ENCODE peak calls at places on chromosomes 13 and 19, in ten cellular contexts. One of them, this sample, is unnamed.

GRCh38 chr13:43074824-43075510 is 51.6 kb downstream of the DNAJC15 start:
- DNase-seq in esophagus squamous epithelium: no peak
- DNase-seq in cardiac muscle cell: no peak
- DNase-seq in GM12878: no peak
- DNase-seq in astrocyte: no peak
- DNase-seq in brain microvascular endothelial cell: no peak
- DNase-seq in tibial artery: no peak
- DNase-seq in uterus: no peak
- DNase-seq in mucosa of descending colon: no peak
- DNase-seq in IMR-90: no peak
- DNase-seq in this sample: no peak

GRCh38 chr13:20514866-20515265 is 10.8 kb downstream of the CRYL1 start:
- DNase-seq in esophagus squamous epithelium: no peak
- DNase-seq in IMR-90: no peak
- DNase-seq in astrocyte: no peak
- DNase-seq in cardiac muscle cell: no peak
- DNase-seq in mucosa of descending colon: no peak
- DNase-seq in uterus: no peak
- DNase-seq in brain microvascular endothelial cell: no peak
- DNase-seq in tibial artery: no peak
- DNase-seq in GM12878: no peak
- DNase-seq in this sample: no peak

GRCh38 chr19:16139752-16140151 is 3.7 kb upstream of the HSH2D start:
- DNase-seq in esophagus squamous epithelium: no peak
- DNase-seq in tibial artery: no peak
- DNase-seq in uterus: no peak
- DNase-seq in astrocyte: no peak
- DNase-seq in brain microvascular endothelial cell: no peak
- DNase-seq in cardiac muscle cell: no peak
- DNase-seq in GM12878: peak; percentile 84
- DNase-seq in mucosa of descending colon: no peak
- DNase-seq in IMR-90: no peak
- DNase-seq in this sample: no peak

GRCh38 chr19:8904597-8904996 is 72.4 kb downstream of the MBD3L1 start:
- DNase-seq in IMR-90: no peak
- DNase-seq in cardiac muscle cell: no peak
- DNase-seq in brain microvascular endothelial cell: no peak
- DNase-seq in GM12878: no peak
- DNase-seq in mucosa of descending colon: no peak
- DNase-seq in astrocyte: no peak
- DNase-seq in esophagus squamous epithelium: no peak
- DNase-seq in tibial artery: no peak
- DNase-seq in uterus: no peak
- DNase-seq in this sample: no peak

GRCh38 chr19:50998061-50998460 is 3.3 kb downstream of the KLK8 start:
- DNase-seq in GM12878: no peak
- DNase-seq in mucosa of descending colon: no peak
- DNase-seq in brain microvascular endothelial cell: no peak
- DNase-seq in tibial artery: no peak
- DNase-seq in IMR-90: no peak
- DNase-seq in astrocyte: no peak
- DNase-seq in esophagus squamous epithelium: no peak
- DNase-seq in cardiac muscle cell: no peak
- DNase-seq in uterus: no peak
- DNase-seq in this sample: no peak

GRCh38 chr13:94641432-94641941 is 39.8 kb downstream of the GPR180 start:
- DNase-seq in esophagus squamous epithelium: no peak
- DNase-seq in brain microvascular endothelial cell: peak; percentile 62
- DNase-seq in IMR-90: peak; percentile 86
- DNase-seq in tibial artery: no peak
- DNase-seq in cardiac muscle cell: no peak
- DNase-seq in uterus: no peak
- DNase-seq in GM12878: no peak
- DNase-seq in astrocyte: peak; percentile 76
- DNase-seq in mucosa of descending colon: no peak
- DNase-seq in this sample: peak; percentile 94

GRCh38 chr13:103156346-103156998 is 90.3 kb upstream of the SLC10A2 start:
- DNase-seq in tibial artery: no peak
- DNase-seq in astrocyte: no peak
- DNase-seq in mucosa of descending colon: no peak
- DNase-seq in esophagus squamous epithelium: no peak
- DNase-seq in GM12878: no peak
- DNase-seq in cardiac muscle cell: no peak
- DNase-seq in brain microvascular endothelial cell: no peak
- DNase-seq in IMR-90: no peak
- DNase-seq in uterus: no peak
- DNase-seq in this sample: no peak

GRCh38 chr19:48835734-48836088 is 580 bp downstream of the HSD17B14 start:
- DNase-seq in tibial artery: peak; percentile 98
- DNase-seq in IMR-90: peak; percentile 71
- DNase-seq in GM12878: peak; percentile 82
- DNase-seq in mucosa of descending colon: peak; percentile 99
- DNase-seq in astrocyte: peak; percentile 50
- DNase-seq in cardiac muscle cell: peak; percentile 94
- DNase-seq in esophagus squamous epithelium: peak; percentile 51
- DNase-seq in uterus: peak; percentile 96
- DNase-seq in brain microvascular endothelial cell: peak; percentile 80
- DNase-seq in this sample: peak; percentile 75

GRCh38 chr13:48333976-48334375 is 30.4 kb downstream of the RB1 start:
- DNase-seq in IMR-90: peak; percentile 36
- DNase-seq in uterus: no peak
- DNase-seq in astrocyte: peak; percentile 29
- DNase-seq in cardiac muscle cell: no peak
- DNase-seq in tibial artery: no peak
- DNase-seq in GM12878: no peak
- DNase-seq in esophagus squamous epithelium: no peak
- DNase-seq in brain microvascular endothelial cell: no peak
- DNase-seq in mucosa of descending colon: no peak
- DNase-seq in this sample: peak; percentile 95

GRCh38 chr13:41311607-41312500 is 787 bp downstream of the NAA16 start:
- DNase-seq in mucosa of descending colon: peak; percentile 64
- DNase-seq in brain microvascular endothelial cell: peak; percentile 12
- DNase-seq in astrocyte: peak; percentile 23
- DNase-seq in tibial artery: peak; percentile 28
- DNase-seq in cardiac muscle cell: peak; percentile 65
- DNase-seq in IMR-90: peak; percentile 43
- DNase-seq in esophagus squamous epithelium: no peak
- DNase-seq in uterus: peak; percentile 35
- DNase-seq in GM12878: no peak
- DNase-seq in this sample: peak; percentile 28

GRCh38 chr13:109840201-109840892 is 54.0 kb upstream of the IRS2 start:
- DNase-seq in esophagus squamous epithelium: no peak
- DNase-seq in uterus: no peak
- DNase-seq in brain microvascular endothelial cell: peak; percentile 52
- DNase-seq in cardiac muscle cell: no peak
- DNase-seq in mucosa of descending colon: no peak
- DNase-seq in astrocyte: peak; percentile 75
- DNase-seq in GM12878: no peak
- DNase-seq in tibial artery: no peak
- DNase-seq in IMR-90: peak; percentile 56
- DNase-seq in this sample: peak; percentile 78

GRCh38 chr19:47595937-47596336 is 13.0 kb upstream of the BICRA start:
- DNase-seq in brain microvascular endothelial cell: no peak
- DNase-seq in astrocyte: no peak
- DNase-seq in GM12878: no peak
- DNase-seq in uterus: no peak
- DNase-seq in tibial artery: no peak
- DNase-seq in cardiac muscle cell: no peak
- DNase-seq in esophagus squamous epithelium: no peak
- DNase-seq in IMR-90: no peak
- DNase-seq in mucosa of descending colon: no peak
- DNase-seq in this sample: no peak

GRCh38 chr19:5369304-5369703 is 28.7 kb upstream of the PTPRS start:
- DNase-seq in tibial artery: no peak
- DNase-seq in mucosa of descending colon: no peak
- DNase-seq in cardiac muscle cell: no peak
- DNase-seq in IMR-90: no peak
- DNase-seq in uterus: no peak
- DNase-seq in esophagus squamous epithelium: no peak
- DNase-seq in brain microvascular endothelial cell: no peak
- DNase-seq in astrocyte: no peak
- DNase-seq in GM12878: no peak
- DNase-seq in this sample: no peak

DNA sequence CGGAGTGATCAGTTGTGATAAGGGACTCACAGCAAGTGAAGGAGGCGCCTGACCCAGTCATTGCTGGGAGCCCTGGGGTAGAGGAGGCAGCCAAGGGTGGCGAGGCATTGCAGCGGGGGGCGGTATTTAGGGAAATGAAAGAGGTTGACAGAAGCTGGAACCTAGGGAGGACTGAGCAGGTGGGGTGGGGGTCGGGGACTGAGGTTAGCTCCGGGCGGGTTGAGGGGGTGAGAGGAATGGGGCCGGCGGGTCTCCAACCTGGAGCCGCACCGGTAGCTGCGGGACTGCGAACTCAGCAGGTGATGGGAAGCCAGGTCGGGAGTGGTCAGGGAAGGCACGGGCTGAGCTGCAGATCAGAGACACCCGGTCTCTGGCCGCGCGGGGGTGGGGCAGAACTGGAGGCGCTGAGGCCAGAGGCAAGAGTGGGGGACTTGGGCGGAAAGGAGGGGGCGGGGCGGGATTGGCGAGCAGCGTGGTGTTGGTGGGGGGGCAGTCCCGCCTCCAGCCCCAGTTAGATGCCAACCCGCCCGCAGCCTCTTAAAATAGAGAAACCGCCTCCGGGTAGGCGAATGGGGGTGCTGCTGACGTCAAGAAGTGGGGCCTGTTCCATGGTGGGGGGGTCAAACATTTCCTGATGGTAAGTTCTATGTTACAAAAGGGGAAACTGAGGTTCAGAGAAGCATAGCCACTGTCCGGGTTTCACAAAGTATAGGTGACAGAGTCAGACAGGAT is 1.5 kb downstream of the MAST3 start:
- DNase-seq in GM12878: peak; percentile 84
- DNase-seq in esophagus squamous epithelium: no peak
- DNase-seq in mucosa of descending colon: no peak
- DNase-seq in IMR-90: no peak
- DNase-seq in astrocyte: no peak
- DNase-seq in cardiac muscle cell: no peak
- DNase-seq in uterus: no peak
- DNase-seq in tibial artery: no peak
- DNase-seq in brain microvascular endothelial cell: no peak
- DNase-seq in this sample: no peak
- TF ChIP-seq CTCF in GM12878: no peak
- TF ChIP-seq CTCF in esophagus squamous epithelium: no peak
- TF ChIP-seq CTCF in mucosa of descending colon: no peak
- TF ChIP-seq CTCF in IMR-90: no peak
- TF ChIP-seq CTCF in astrocyte: no peak
- TF ChIP-seq CTCF in cardiac muscle cell: no peak
- TF ChIP-seq CTCF in uterus: no peak
- TF ChIP-seq CTCF in tibial artery: no peak
- TF ChIP-seq CTCF in brain microvascular endothelial cell: no peak
- TF ChIP-seq CTCF in this sample: no peak

GRCh38 chr19:12676928-12677327 is 4.8 kb downstream of the DHPS start:
- DNase-seq in tibial artery: no peak
- DNase-seq in GM12878: no peak
- DNase-seq in cardiac muscle cell: no peak
- DNase-seq in IMR-90: no peak
- DNase-seq in esophagus squamous epithelium: no peak
- DNase-seq in brain microvascular endothelial cell: no peak
- DNase-seq in uterus: no peak
- DNase-seq in mucosa of descending colon: no peak
- DNase-seq in astrocyte: no peak
- DNase-seq in this sample: no peak

GRCh38 chr19:12676384-12676792 is 5.3 kb downstream of the DHPS start:
- DNase-seq in tibial artery: peak; percentile 75
- DNase-seq in IMR-90: peak; percentile 66
- DNase-seq in esophagus squamous epithelium: no peak
- DNase-seq in brain microvascular endothelial cell: peak; percentile 74
- DNase-seq in uterus: peak; percentile 74
- DNase-seq in astrocyte: peak; percentile 31
- DNase-seq in GM12878: no peak
- DNase-seq in cardiac muscle cell: peak; percentile 85
- DNase-seq in mucosa of descending colon: peak; percentile 92
- DNase-seq in this sample: peak; percentile 62

GRCh38 chr19:12675940-12676339 is 5.7 kb downstream of the DHPS start:
- DNase-seq in esophagus squamous epithelium: no peak
- DNase-seq in uterus: no peak
- DNase-seq in astrocyte: no peak
- DNase-seq in mucosa of descending colon: no peak
- DNase-seq in brain microvascular endothelial cell: no peak
- DNase-seq in IMR-90: no peak
- DNase-seq in GM12878: no peak
- DNase-seq in tibial artery: no peak
- DNase-seq in cardiac muscle cell: no peak
- DNase-seq in this sample: no peak

GRCh38 chr19:12672744-12673143 is 6.1 kb downstream of the WDR83 start:
- DNase-seq in cardiac muscle cell: no peak
- DNase-seq in astrocyte: no peak
- DNase-seq in mucosa of descending colon: no peak
- DNase-seq in brain microvascular endothelial cell: no peak
- DNase-seq in uterus: no peak
- DNase-seq in IMR-90: no peak
- DNase-seq in esophagus squamous epithelium: no peak
- DNase-seq in GM12878: no peak
- DNase-seq in tibial artery: no peak
- DNase-seq in this sample: no peak

DNA sequence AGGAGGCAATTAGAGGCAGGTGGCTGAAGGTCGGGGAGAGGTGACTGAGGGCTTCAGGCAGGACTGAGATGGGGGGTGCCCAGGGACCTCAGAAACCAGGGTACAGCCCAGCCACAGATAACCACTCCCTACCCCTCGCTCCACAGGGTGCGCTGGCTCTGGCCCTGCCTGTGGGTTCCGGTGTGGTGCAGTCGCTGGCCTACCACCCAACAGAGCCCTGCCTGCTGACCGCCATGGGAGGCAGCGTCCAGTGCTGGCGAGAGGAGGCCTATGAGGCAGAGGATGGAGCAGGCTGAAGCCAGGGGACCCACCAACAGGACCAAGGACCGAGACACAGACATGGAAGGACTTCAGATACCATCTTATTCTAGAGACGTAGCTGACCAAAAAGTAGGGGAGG is 6.3 kb downstream of the DHPS start:
- DNase-seq in astrocyte: no peak
- DNase-seq in esophagus squamous epithelium: no peak
- DNase-seq in GM12878: no peak
- DNase-seq in brain microvascular endothelial cell: no peak
- DNase-seq in IMR-90: no peak
- DNase-seq in tibial artery: no peak
- DNase-seq in cardiac muscle cell: no peak
- DNase-seq in uterus: no peak
- DNase-seq in mucosa of descending colon: no peak
- DNase-seq in this sample: no peak
- H3K36me3 ChIP-seq in astrocyte: peaks cover 25% of the 10 kb centered on the region
- H3K36me3 ChIP-seq in esophagus squamous epithelium: peaks cover 88% of the 10 kb centered on the region
- H3K36me3 ChIP-seq in GM12878: peaks cover 31% of the 10 kb centered on the region
- H3K36me3 ChIP-seq in brain microvascular endothelial cell: peaks cover 53% of the 10 kb centered on the region
- H3K36me3 ChIP-seq in IMR-90: peaks cover 53% of the 10 kb centered on the region
- H3K36me3 ChIP-seq in tibial artery: peaks cover 64% of the 10 kb centered on the region
- H3K36me3 ChIP-seq in cardiac muscle cell: peaks cover 27% of the 10 kb centered on the region
- H3K36me3 ChIP-seq in uterus: no peaks in the 10 kb centered on the region
- H3K36me3 ChIP-seq in mucosa of descending colon: peaks cover 7% of the 10 kb centered on the region
- H3K36me3 ChIP-seq in this sample: peaks cover 30% of the 10 kb centered on the region

GRCh38 chr19:11137542-11138384 is 17.8 kb downstream of the SPC24 start:
- DNase-seq in mucosa of descending colon: peak; percentile 69
- DNase-seq in IMR-90: peak; percentile 84
- DNase-seq in brain microvascular endothelial cell: peak; percentile 77
- DNase-seq in tibial artery: peak; percentile 87
- DNase-seq in esophagus squamous epithelium: no peak
- DNase-seq in GM12878: no peak
- DNase-seq in cardiac muscle cell: peak; percentile 80
- DNase-seq in uterus: peak; percentile 91
- DNase-seq in astrocyte: peak; percentile 73
- DNase-seq in this sample: peak; percentile 74
- H3K4me3 ChIP-seq in mucosa of descending colon: no peak overlapping the region
- H3K4me3 ChIP-seq in IMR-90: peak overlapping the region; percentile 12
- H3K4me3 ChIP-seq in brain microvascular endothelial cell: peak overlapping the region; percentile 29
- H3K4me3 ChIP-seq in tibial artery: peak overlapping the region; percentile 45
- H3K4me3 ChIP-seq in esophagus squamous epithelium: peak overlapping the region; percentile 22
- H3K4me3 ChIP-seq in GM12878: peak overlapping the region; percentile 29
- H3K4me3 ChIP-seq in cardiac muscle cell: no peak overlapping the region
- H3K4me3 ChIP-seq in uterus: peak overlapping the region; percentile 1
- H3K4me3 ChIP-seq in astrocyte: peak overlapping the region; percentile 46
- H3K4me3 ChIP-seq in this sample: no peak overlapping the region

GRCh38 chr19:1167687-1168561 is 6.1 kb downstream of the SBNO2 start:
- DNase-seq in brain microvascular endothelial cell: no peak
- DNase-seq in GM12878: no peak
- DNase-seq in astrocyte: no peak
- DNase-seq in cardiac muscle cell: no peak
- DNase-seq in esophagus squamous epithelium: no peak
- DNase-seq in tibial artery: no peak
- DNase-seq in mucosa of descending colon: no peak
- DNase-seq in IMR-90: no peak
- DNase-seq in uterus: no peak
- DNase-seq in this sample: no peak
- TF ChIP-seq CTCF in brain microvascular endothelial cell: no peak
- TF ChIP-seq CTCF in GM12878: no peak
- TF ChIP-seq CTCF in astrocyte: no peak
- TF ChIP-seq CTCF in cardiac muscle cell: no peak
- TF ChIP-seq CTCF in esophagus squamous epithelium: no peak
- TF ChIP-seq CTCF in tibial artery: no peak
- TF ChIP-seq CTCF in mucosa of descending colon: no peak
- TF ChIP-seq CTCF in IMR-90: no peak
- TF ChIP-seq CTCF in uterus: no peak
- TF ChIP-seq CTCF in this sample: peak; percentile 12